ENCODE peak calls at places on chromosome 9, in six cellular contexts. L, S, Y, Z, V and M are unnamed samples.

GRCh38 chr9:75429531-75430454 is 341.5 kb downstream of the OSTF1 start:
- DNase-seq in Z (no peak), V (no peak), S (no peak), Y (no peak), L (no peak), M (no peak)

GRCh38 chr9:6197330-6197729 is 18.3 kb upstream of the IL33 start:
- DNase-seq in S (no peak), V (no peak), L (no peak), Z (no peak), Y (peak), M (no peak)

GRCh38 chr9:92707530-92707929 is 37.6 kb upstream of the IPPK start:
- DNase-seq in L (no peak), Y (no peak), S (no peak), Z (no peak), V (no peak), M (no peak)

GRCh38 chr9:132986586-132986985 is 8.1 kb downstream of the GFI1B start:
- DNase-seq in Y (no peak), Z (no peak), S (no peak), L (no peak), V (peak), M (no peak)

GRCh38 chr9:92525306-92525705 is 10.5 kb downstream of the ECM2 start:
- DNase-seq in S (no peak), Z (no peak), Y (no peak), L (no peak), V (no peak), M (no peak)

GRCh38 chr9:98958271-98958989 is 14.7 kb downstream of the COL15A1 start:
- DNase-seq in V (no peak), L (no peak), S (no peak), Z (no peak), Y (no peak), M (peak)

GRCh38 chr9:90860382-90860781 is 58.8 kb downstream of the SYK start:
- DNase-seq in Y (no peak), S (no peak), L (no peak), Z (no peak), V (peak), M (no peak)

GRCh38 chr9:117718085-117718484 is 13.9 kb downstream of the TLR4 start:
- DNase-seq in L (no peak), S (no peak), V (peak), Z (no peak), Y (no peak), M (no peak)

GRCh38 chr9:133304477-133305377 is 29.7 kb upstream of the ABO start:
- DNase-seq in L (no peak), Y (no peak), V (no peak), Z (no peak), S (no peak), M (no peak)

GRCh38 chr9:78691531-78691930 is 394.6 kb downstream of the PSAT1 start:
- DNase-seq in V (no peak), Z (no peak), S (no peak), Y (no peak), L (no peak), M (no peak)